ENCODE peak calls at places on chromosomes 5 and 9, in four cellular contexts. N is psoas muscle, F is thoracic aorta, V is neural progenitor cell. G is an unnamed sample. For H3K4me1, the result is how much of the 10 kb centered on the place peaks cover.

GRCh38 chr5:140725799-140726471 is 25.7 kb downstream of the ZMAT2 start:
- DNase-seq in N (peak), F (no peak), V (peak), G (peak)

GRCh38 chr9:133484671-133485437 is 6.0 kb upstream of the SLC2A6 start:
- DNase-seq in N (peak), F (no peak), V (no peak), G (no peak)

GRCh38 chr9:130117816-130118632 is 54.2 kb upstream of the NCS1 start:
- DNase-seq in N (peak), F (peak), V (no peak), G (no peak)

GRCh38 chr9:127074561-127075548 is 47.6 kb downstream of the ANGPTL2 start:
- DNase-seq in N (no peak), F (no peak), V (peak), G (no peak)

GRCh38 chr5:55546991-55547390 is 12.2 kb upstream of the PLPP1 start:
- DNase-seq in N (no peak), F (no peak), V (no peak), G (no peak)

GRCh38 chr5:72434781-72435437 is 72.3 kb downstream of the ZNF366 start:
- DNase-seq in N (no peak), F (no peak), V (no peak), G (no peak)

GRCh38 chr5:66440202-66440680 is 156.0 kb upstream of the MAST4 start:
- DNase-seq in N (no peak), F (no peak), V (no peak), G (no peak)

GRCh38 chr5:169893586-169893985 is 86.7 kb downstream of the INSYN2B start:
- DNase-seq in N (no peak), F (no peak), V (no peak), G (no peak)

GRCh38 chr5:66518753-66519152 is 77.4 kb upstream of the MAST4 start:
- DNase-seq in N (no peak), F (no peak), V (no peak), G (no peak)

GRCh38 chr9:79652598-79652997 is 80.8 kb downstream of the TLE4 start:
- DNase-seq in N (no peak), F (no peak), V (no peak), G (no peak)

GRCh38 chr5:67205981-67206380 is 9.4 kb upstream of the CD180 start:
- DNase-seq in N (no peak), F (no peak), V (no peak), G (no peak)

GRCh38 chr5:158769079-158769478 is 330.6 kb downstream of the EBF1 start:
- DNase-seq in N (no peak), F (no peak), V (no peak), G (no peak)

GRCh38 chr5:158773151-158773550 is 326.6 kb downstream of the EBF1 start:
- DNase-seq in N (no peak), F (no peak), V (no peak), G (no peak)

GRCh38 chr5:158769702-158770101 is 330.0 kb downstream of the EBF1 start:
- DNase-seq in N (no peak), F (no peak), V (no peak), G (no peak)

GRCh38 chr5:158765407-158765806 is 334.3 kb downstream of the EBF1 start:
- DNase-seq in N (no peak), F (no peak), V (no peak), G (no peak)

DNA sequence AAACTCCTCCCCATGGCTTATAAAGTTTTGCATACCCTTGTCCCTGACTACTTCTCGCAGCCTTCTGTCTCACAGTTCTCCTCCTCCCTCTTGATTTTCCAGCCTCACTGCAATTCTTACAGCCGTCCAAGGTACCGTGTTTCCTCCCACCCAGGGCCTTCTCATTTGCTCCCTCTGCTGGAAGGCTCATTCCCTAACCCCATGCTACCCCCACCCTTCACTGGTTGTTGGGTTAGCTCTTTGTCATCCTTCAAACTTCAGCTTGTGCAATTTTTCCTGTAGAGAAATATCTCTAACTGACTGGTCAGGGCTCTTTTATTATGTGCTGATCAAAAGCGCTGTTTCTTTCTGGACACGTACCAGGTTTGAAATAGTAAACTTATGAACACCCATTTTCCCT is 329.2 kb downstream of the EBF1 start:
- DNase-seq in N (no peak), F (no peak), V (peak), G (no peak)
- TF ChIP-seq CTCF in N (no peak), F (no peak), V (peak), G (no peak)

GRCh38 chr9:93061260-93061751 is 2.8 kb downstream of the SUSD3 start:
- DNase-seq in N (no peak), F (no peak), V (no peak), G (no peak)

GRCh38 chr9:93060746-93061259 is 2.3 kb downstream of the SUSD3 start:
- DNase-seq in N (no peak), F (no peak), V (no peak), G (no peak)

GRCh38 chr9:93059097-93059959 is 827 bp downstream of the SUSD3 start:
- DNase-seq in N (no peak), F (no peak), V (no peak), G (no peak)

GRCh38 chr9:93058357-93059096 is at the start of gene SUSD3:
- DNase-seq in N (peak), F (no peak), V (peak), G (no peak)

DNA sequence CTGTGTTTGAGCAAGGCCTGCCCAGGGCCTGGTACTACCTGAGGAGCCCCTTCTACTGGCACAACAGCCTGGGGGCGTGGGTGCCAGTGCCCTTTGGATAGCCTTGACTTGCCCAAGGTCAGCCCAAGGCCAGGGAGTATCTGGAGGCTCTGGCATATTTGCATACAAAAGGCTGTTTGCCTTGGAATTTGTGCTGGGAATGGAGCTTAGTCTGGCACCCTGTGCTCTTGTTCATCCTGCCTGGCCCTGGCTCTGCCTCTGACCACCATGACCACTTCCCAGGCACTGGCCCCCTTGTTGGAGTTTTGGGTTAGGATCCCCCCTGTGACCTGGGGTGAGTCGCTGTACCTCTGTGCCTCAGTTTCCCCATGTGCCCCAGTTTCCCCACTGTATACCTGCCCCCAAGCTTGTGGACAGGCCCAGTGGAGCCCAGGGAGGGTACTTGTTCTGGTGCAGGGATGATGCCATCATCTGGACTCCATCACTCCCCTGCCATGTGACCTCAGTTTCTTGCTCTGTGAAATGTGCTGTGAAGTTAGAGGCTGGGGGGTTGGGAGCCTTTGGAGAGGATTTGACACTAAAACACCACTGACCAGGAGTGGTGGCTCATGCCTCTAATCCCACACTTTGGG is 1.6 kb downstream of the SUSD3 start:
- DNase-seq in N (no peak), F (no peak), V (no peak), G (no peak)
- H3K4me1 ChIP-seq in N (under half), F (under half), V (under half), G (under half)

GRCh38 chr5:178335287-178336030 is 102.9 kb upstream of the PHYKPL start:
- DNase-seq in N (peak), F (no peak), V (no peak), G (no peak)
- TF ChIP-seq CTCF in N (no peak), F (no peak), V (no peak), G (no peak)

DNA sequence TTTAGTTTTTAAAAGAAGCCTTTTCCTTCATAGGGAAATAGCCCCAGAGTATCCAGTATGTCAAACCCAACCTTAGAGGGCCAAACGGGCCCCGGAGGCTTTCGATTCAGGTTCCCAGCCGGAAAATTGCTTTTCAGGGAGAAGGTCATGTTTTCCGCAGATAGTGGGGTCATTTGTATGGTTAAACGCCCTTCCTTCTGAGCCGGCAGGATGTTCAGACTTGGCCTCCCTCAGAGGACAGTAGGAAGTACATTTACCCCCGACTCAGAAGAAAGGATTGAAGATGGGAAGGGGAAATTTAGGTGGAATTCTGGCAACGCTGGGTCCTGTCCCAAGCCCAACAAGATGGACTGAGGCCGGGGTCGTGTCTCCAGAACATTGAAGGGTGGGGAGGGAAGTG is 195.2 kb downstream of the AOPEP start:
- DNase-seq in N (no peak), F (no peak), V (no peak), G (no peak)
- H3K4me1 ChIP-seq in N (under half), F (under half), V (under half), G (half or more)